ENCODE peak calls at places on chromosomes 16 and 17, in nine cellular contexts. X, Z, L, Q, J, W, R, C and K are unnamed samples.

GRCh38 chr16:1224558-1224957 is 510 bp downstream of the TPSG1 start:
- DNase-seq in X (no peak), Z (no peak), L (no peak), Q (peak), J (no peak), W (no peak), R (no peak), C (no peak), K (no peak)

GRCh38 chr16:69223882-69224281 is 36.9 kb downstream of the SNTB2 start:
- DNase-seq in X (no peak), Z (no peak), L (no peak), Q (no peak), J (no peak), W (no peak), R (no peak), C (no peak), K (no peak)

GRCh38 chr16:88804552-88805339 is 1.2 kb downstream of the CDT1 start:
- DNase-seq in X (no peak), Z (no peak), L (no peak), Q (peak), J (no peak), W (no peak), R (no peak), C (no peak), K (no peak)

GRCh38 chr17:15348030-15348429 is 6.6 kb upstream of the TEKT3 start:
- DNase-seq in X (no peak), Z (no peak), L (no peak), Q (peak), J (no peak), W (peak), R (no peak), C (no peak), K (no peak)

GRCh38 chr16:48611329-48612137 is 1.6 kb upstream of the N4BP1 start:
- DNase-seq in X (no peak), Z (no peak), L (no peak), Q (peak), J (peak), W (no peak), R (no peak), C (no peak), K (no peak)

GRCh38 chr17:17538417-17539391 is 42.5 kb upstream of the RASD1 start:
- DNase-seq in X (peak), Z (no peak), L (no peak), Q (peak), J (no peak), W (no peak), R (no peak), C (no peak), K (no peak)

GRCh38 chr17:49554694-49555494 is 20.8 kb upstream of the NXPH3 start:
- DNase-seq in X (no peak), Z (no peak), L (peak), Q (no peak), J (no peak), W (no peak), R (no peak), C (no peak), K (no peak)

GRCh38 chr17:16282522-16282921 is 65.5 kb downstream of the PIGL start:
- DNase-seq in X (no peak), Z (no peak), L (no peak), Q (no peak), J (no peak), W (no peak), R (no peak), C (no peak), K (no peak)

GRCh38 chr17:35889241-35889640 is 9.1 kb upstream of the CCL5 start:
- DNase-seq in X (no peak), Z (no peak), L (no peak), Q (no peak), J (no peak), W (no peak), R (no peak), C (no peak), K (no peak)

GRCh38 chr17:16322636-16323035 is 30.6 kb downstream of the CENPV start:
- DNase-seq in X (no peak), Z (no peak), L (no peak), Q (no peak), J (no peak), W (no peak), R (no peak), C (no peak), K (no peak)

GRCh38 chr17:41773190-41773588 is 13.3 kb downstream of the JUP start:
- DNase-seq in X (peak), Z (peak), L (no peak), Q (peak), J (peak), W (peak), R (no peak), C (peak), K (no peak)

GRCh38 chr17:31830971-31831755 is 27.9 kb downstream of the COPRS start:
- DNase-seq in X (no peak), Z (no peak), L (no peak), Q (no peak), J (no peak), W (no peak), R (no peak), C (no peak), K (no peak)

GRCh38 chr17:60134396-60135159 is 15.2 kb upstream of the CA4 start:
- DNase-seq in X (no peak), Z (no peak), L (peak), Q (peak), J (no peak), W (no peak), R (no peak), C (no peak), K (peak)

GRCh38 chr16:11252482-11252931 is 3.5 kb downstream of the SOCS1 start:
- DNase-seq in X (no peak), Z (no peak), L (no peak), Q (no peak), J (no peak), W (no peak), R (no peak), C (no peak), K (no peak)

GRCh38 chr17:37729905-37730304 is 15.0 kb downstream of the HNF1B start:
- DNase-seq in X (no peak), Z (no peak), L (no peak), Q (no peak), J (no peak), W (no peak), R (no peak), C (no peak), K (no peak)

GRCh38 chr16:30358990-30359870 is 4.1 kb upstream of the CD2BP2 start:
- DNase-seq in X (no peak), Z (no peak), L (no peak), Q (no peak), J (no peak), W (no peak), R (no peak), C (no peak), K (no peak)

GRCh38 chr16:72422308-72422897 is 250.4 kb upstream of the PMFBP1 start:
- DNase-seq in X (no peak), Z (no peak), L (no peak), Q (no peak), J (no peak), W (no peak), R (no peak), C (no peak), K (no peak)

GRCh38 chr16:49470550-49470949 is 96.9 kb downstream of the C16orf78 start:
- DNase-seq in X (peak), Z (no peak), L (no peak), Q (peak), J (peak), W (no peak), R (peak), C (no peak), K (no peak)

GRCh38 chr17:34756670-34757021 is 177.3 kb downstream of the TMEM132E start:
- DNase-seq in X (peak), Z (no peak), L (no peak), Q (no peak), J (no peak), W (no peak), R (no peak), C (no peak), K (no peak)

GRCh38 chr17:45335721-45336120 is 18.9 kb upstream of the MAP3K14 start:
- DNase-seq in X (no peak), Z (no peak), L (no peak), Q (no peak), J (no peak), W (no peak), R (peak), C (no peak), K (no peak)

GRCh38 chr17:59859444-59860025 is 33.2 kb downstream of the TUBD1 start:
- DNase-seq in X (no peak), Z (no peak), L (no peak), Q (no peak), J (no peak), W (peak), R (no peak), C (no peak), K (no peak)

GRCh38 chr17:2700491-2701141 is 10.9 kb downstream of the CLUH start:
- DNase-seq in X (peak), Z (peak), L (no peak), Q (no peak), J (no peak), W (no peak), R (peak), C (peak), K (no peak)

GRCh38 chr16:52069866-52070265 is 477.1 kb downstream of the TOX3 start:
- DNase-seq in X (no peak), Z (no peak), L (no peak), Q (no peak), J (no peak), W (peak), R (no peak), C (no peak), K (no peak)

GRCh38 chr17:48721009-48721402 is 1.3 kb downstream of the PRAC1 start:
- DNase-seq in X (no peak), Z (no peak), L (no peak), Q (peak), J (no peak), W (peak), R (no peak), C (no peak), K (no peak)

GRCh38 chr16:87602821-87603683 is 744 bp downstream of the JPH3 start:
- DNase-seq in X (no peak), Z (no peak), L (no peak), Q (no peak), J (no peak), W (no peak), R (no peak), C (no peak), K (no peak)

GRCh38 chr17:58918072-58918471 is 162.4 kb downstream of the PPM1E start:
- DNase-seq in X (no peak), Z (no peak), L (no peak), Q (no peak), J (no peak), W (peak), R (no peak), C (no peak), K (no peak)

GRCh38 chr17:8338806-8339205 is 834 bp upstream of the ODF4 start:
- DNase-seq in X (no peak), Z (no peak), L (no peak), Q (no peak), J (no peak), W (no peak), R (no peak), C (no peak), K (no peak)

GRCh38 chr17:78442648-78443128 is 64.2 kb downstream of the PGS1 start:
- DNase-seq in X (peak), Z (peak), L (peak), Q (peak), J (peak), W (no peak), R (peak), C (peak), K (no peak)

GRCh38 chr16:11356573-11357331 is 11.5 kb downstream of the RMI2 start:
- DNase-seq in X (peak), Z (peak), L (peak), Q (peak), J (no peak), W (peak), R (no peak), C (peak), K (peak)

GRCh38 chr16:14303182-14303618 is 232.1 kb downstream of the MRTFB start:
- DNase-seq in X (no peak), Z (no peak), L (no peak), Q (no peak), J (no peak), W (no peak), R (no peak), C (peak), K (no peak)

DNA sequence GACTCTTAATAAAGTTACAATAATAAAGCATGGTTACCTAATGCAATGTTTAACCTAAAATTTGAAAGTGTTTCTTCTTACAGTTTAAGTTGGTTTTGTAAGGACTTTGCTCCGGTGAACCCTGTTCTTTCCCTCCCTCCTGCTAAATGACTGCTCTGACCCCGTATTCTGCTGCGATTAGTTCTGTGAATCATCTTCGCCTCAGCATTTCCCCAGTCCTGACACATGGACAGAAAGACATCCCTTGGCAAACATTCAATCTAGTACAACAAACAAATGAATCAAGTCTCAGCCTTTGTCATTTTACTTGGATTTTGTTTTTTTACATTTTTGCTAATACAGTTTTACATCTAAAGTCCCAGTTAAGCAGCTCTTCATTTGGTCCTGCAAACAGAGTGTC is 15.4 kb downstream of the KCNJ2 start:
- DNase-seq in X (no peak), Z (no peak), L (no peak), Q (no peak), J (no peak), W (no peak), R (no peak), C (peak), K (no peak)
- H3K27ac ChIP-seq in X (peak), Z (peak), L (no peak), Q (no peak), J (no peak), W (no peak), R (no peak), C (peak), K (peak)

GRCh38 chr16:24838554-24839266 is 7.1 kb upstream of the SLC5A11 start:
- DNase-seq in X (no peak), Z (no peak), L (peak), Q (peak), J (peak), W (peak), R (no peak), C (no peak), K (peak)
- H3K27ac ChIP-seq in X (no peak), Z (no peak), L (peak), Q (no peak), J (no peak), W (no peak), R (peak), C (no peak), K (peak)

DNA sequence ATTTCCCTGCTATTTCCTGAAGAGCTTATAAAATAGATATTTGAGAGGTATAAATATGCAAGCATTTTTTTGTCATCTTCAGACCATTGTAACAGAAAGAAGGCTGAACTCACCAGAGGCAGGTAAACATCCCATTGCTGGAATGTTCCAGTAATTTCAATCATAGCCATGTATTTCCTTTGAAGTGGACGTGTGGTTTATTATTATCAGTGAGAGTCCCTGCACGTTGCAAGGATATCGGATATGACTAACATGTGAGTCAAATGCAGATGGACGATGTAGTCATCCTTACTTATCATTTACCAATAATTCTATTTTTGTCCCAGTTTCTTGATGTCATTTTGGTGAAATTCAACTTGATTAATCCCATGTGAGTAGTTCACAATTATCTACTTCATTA is 89.3 kb downstream of the VAT1L start:
- DNase-seq in X (no peak), Z (no peak), L (no peak), Q (no peak), J (no peak), W (no peak), R (no peak), C (no peak), K (no peak)
- H3K27ac ChIP-seq in X (no peak), Z (no peak), L (no peak), Q (no peak), J (no peak), W (no peak), R (no peak), C (no peak), K (no peak)

GRCh38 chr17:76000016-76000754 is 470 bp upstream of the CDK3 start:
- DNase-seq in X (no peak), Z (no peak), L (peak), Q (peak), J (no peak), W (peak), R (peak), C (no peak), K (no peak)

GRCh38 chr17:75998327-75998795 is 2.3 kb upstream of the CDK3 start:
- DNase-seq in X (no peak), Z (no peak), L (no peak), Q (no peak), J (no peak), W (no peak), R (no peak), C (no peak), K (no peak)

GRCh38 chr17:75994802-75995350 is 5.8 kb upstream of the CDK3 start:
- DNase-seq in X (no peak), Z (no peak), L (no peak), Q (no peak), J (no peak), W (no peak), R (no peak), C (no peak), K (peak)

GRCh38 chr17:75995385-75995925 is 5.2 kb upstream of the CDK3 start:
- DNase-seq in X (no peak), Z (no peak), L (no peak), Q (no peak), J (no peak), W (no peak), R (no peak), C (no peak), K (no peak)

GRCh38 chr17:75996665-75997590 is 3.7 kb upstream of the CDK3 start:
- DNase-seq in X (no peak), Z (no peak), L (peak), Q (peak), J (no peak), W (peak), R (no peak), C (no peak), K (no peak)
- H3K27ac ChIP-seq in X (no peak), Z (peak), L (peak), Q (peak), J (no peak), W (peak), R (no peak), C (no peak), K (no peak)

DNA sequence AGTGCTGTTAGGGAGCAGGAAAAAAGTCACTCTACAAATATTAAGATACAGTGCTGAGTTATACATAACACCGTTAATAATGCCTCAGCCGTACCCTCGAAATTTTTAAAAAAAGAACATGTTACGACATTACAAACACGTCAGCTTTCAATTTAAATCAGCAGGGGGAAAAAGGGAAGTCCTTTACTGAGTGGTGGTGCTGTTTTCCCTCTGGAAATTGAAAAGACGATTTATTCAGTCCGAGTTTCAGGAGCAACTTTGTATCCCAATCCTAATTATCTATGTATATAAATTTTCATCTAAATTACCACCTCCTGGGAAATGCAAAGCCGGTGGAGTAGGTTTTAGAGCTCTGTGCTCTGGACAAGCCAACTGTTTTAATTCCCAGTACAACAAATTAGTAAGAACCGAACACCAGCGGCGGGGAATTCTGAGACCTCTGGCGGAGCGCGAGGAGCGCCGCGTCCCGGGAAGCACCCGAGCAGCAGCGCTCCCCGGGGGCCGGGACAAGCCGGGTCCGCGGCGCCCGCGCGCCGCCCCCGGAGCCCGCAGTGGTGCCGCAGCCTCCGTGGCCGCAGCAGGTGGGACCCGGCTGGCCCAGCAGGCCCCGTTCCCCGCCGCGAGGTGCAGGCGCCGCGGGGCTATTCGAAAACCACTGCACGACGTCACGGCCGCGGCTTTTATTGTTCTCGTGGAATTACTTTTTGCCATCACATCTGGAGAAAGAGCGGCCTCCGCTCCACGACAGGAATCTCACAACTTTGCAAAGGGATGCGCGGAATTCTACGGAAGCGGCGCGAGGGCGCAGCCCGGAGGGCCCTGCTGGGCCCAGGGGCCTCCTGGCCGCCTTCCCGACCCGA is 1.0 kb downstream of the NETO2 start:
- DNase-seq in X (peak), Z (peak), L (peak), Q (peak), J (no peak), W (peak), R (no peak), C (no peak), K (peak)
- H3K27ac ChIP-seq in X (peak), Z (peak), L (peak), Q (no peak), J (peak), W (no peak), R (no peak), C (peak), K (peak)

GRCh38 chr17:503449-503700 is 150.8 kb upstream of the RPH3AL start:
- DNase-seq in X (no peak), Z (no peak), L (no peak), Q (no peak), J (no peak), W (no peak), R (no peak), C (no peak), K (no peak)
- H3K27ac ChIP-seq in X (no peak), Z (no peak), L (no peak), Q (no peak), J (no peak), W (no peak), R (no peak), C (no peak), K (no peak)

DNA sequence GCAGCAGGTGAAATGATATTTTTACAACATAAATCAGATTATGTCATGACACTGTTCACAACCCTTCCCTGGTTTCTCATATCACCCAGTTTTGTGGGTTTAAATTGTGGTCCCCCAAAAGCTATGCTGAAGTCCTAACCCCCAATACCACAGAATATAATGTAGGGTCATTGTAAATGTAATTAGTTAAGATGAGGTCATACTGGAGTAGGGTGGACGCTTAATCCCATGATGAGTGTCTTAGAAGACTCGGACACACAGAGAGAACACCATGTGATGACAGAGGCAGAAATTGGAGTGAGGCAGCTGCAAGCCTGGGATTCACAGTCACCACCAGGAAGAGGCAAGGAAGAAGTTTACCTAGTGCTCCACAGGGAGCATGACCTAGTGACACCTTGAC is 197.8 kb downstream of the SALL1 start:
- DNase-seq in X (no peak), Z (no peak), L (no peak), Q (no peak), J (no peak), W (no peak), R (no peak), C (no peak), K (no peak)
- H3K27ac ChIP-seq in X (no peak), Z (no peak), L (no peak), Q (no peak), J (no peak), W (no peak), R (no peak), C (no peak), K (no peak)

GRCh38 chr16:54191592-54191991 is 95.0 kb downstream of the IRX3 start:
- DNase-seq in X (no peak), Z (no peak), L (no peak), Q (no peak), J (no peak), W (no peak), R (no peak), C (no peak), K (no peak)
- H3K27ac ChIP-seq in X (no peak), Z (no peak), L (no peak), Q (no peak), J (no peak), W (no peak), R (no peak), C (no peak), K (no peak)